ENCODE peak calls at places on chromosomes 5 and 9, in nine cellular contexts. One of them, this sample, is unnamed. For H3K9me3, the result is how much of the 10 kb centered on the place peaks cover.

GRCh38 chr5:150350524-150351344 is 6.8 kb upstream of the TCOF1 start:
- DNase-seq in thyroid gland: peak
- DNase-seq in PC-3: peak
- DNase-seq in DND-41: peak
- DNase-seq in heart right ventricle: peak
- DNase-seq in effector memory CD4-positive, alpha-beta T cell: no peak
- DNase-seq in gastrocnemius medialis: peak
- DNase-seq in uterus: peak
- DNase-seq in psoas muscle: peak
- DNase-seq in this sample: peak

GRCh38 chr5:45171563-45171962 is 362.8 kb downstream of the MRPS30 start:
- DNase-seq in thyroid gland: no peak
- DNase-seq in PC-3: no peak
- DNase-seq in DND-41: no peak
- DNase-seq in heart right ventricle: no peak
- DNase-seq in effector memory CD4-positive, alpha-beta T cell: no peak
- DNase-seq in gastrocnemius medialis: no peak
- DNase-seq in uterus: no peak
- DNase-seq in psoas muscle: no peak
- DNase-seq in this sample: no peak

GRCh38 chr5:94551858-94552257 is 66.5 kb downstream of the KIAA0825 start:
- DNase-seq in thyroid gland: no peak
- DNase-seq in PC-3: no peak
- DNase-seq in DND-41: no peak
- DNase-seq in heart right ventricle: no peak
- DNase-seq in effector memory CD4-positive, alpha-beta T cell: no peak
- DNase-seq in gastrocnemius medialis: no peak
- DNase-seq in uterus: no peak
- DNase-seq in psoas muscle: no peak
- DNase-seq in this sample: no peak

GRCh38 chr5:139134906-139135305 is 63.3 kb downstream of the SIL1 start:
- DNase-seq in thyroid gland: no peak
- DNase-seq in PC-3: no peak
- DNase-seq in DND-41: no peak
- DNase-seq in heart right ventricle: no peak
- DNase-seq in effector memory CD4-positive, alpha-beta T cell: no peak
- DNase-seq in gastrocnemius medialis: no peak
- DNase-seq in uterus: no peak
- DNase-seq in psoas muscle: no peak
- DNase-seq in this sample: no peak

GRCh38 chr9:18368206-18368605 is 105.7 kb upstream of the ADAMTSL1 start:
- DNase-seq in thyroid gland: no peak
- DNase-seq in PC-3: no peak
- DNase-seq in DND-41: no peak
- DNase-seq in heart right ventricle: no peak
- DNase-seq in effector memory CD4-positive, alpha-beta T cell: no peak
- DNase-seq in gastrocnemius medialis: no peak
- DNase-seq in uterus: no peak
- DNase-seq in psoas muscle: no peak
- DNase-seq in this sample: no peak

GRCh38 chr9:75111019-75111622 is 22.8 kb downstream of the OSTF1 start:
- DNase-seq in thyroid gland: no peak
- DNase-seq in PC-3: peak
- DNase-seq in DND-41: no peak
- DNase-seq in heart right ventricle: no peak
- DNase-seq in effector memory CD4-positive, alpha-beta T cell: no peak
- DNase-seq in gastrocnemius medialis: no peak
- DNase-seq in uterus: no peak
- DNase-seq in psoas muscle: no peak
- DNase-seq in this sample: no peak

GRCh38 chr5:154312571-154312970 is 122.0 kb downstream of the GALNT10 start:
- DNase-seq in thyroid gland: no peak
- DNase-seq in PC-3: peak
- DNase-seq in DND-41: no peak
- DNase-seq in heart right ventricle: no peak
- DNase-seq in effector memory CD4-positive, alpha-beta T cell: no peak
- DNase-seq in gastrocnemius medialis: no peak
- DNase-seq in uterus: no peak
- DNase-seq in psoas muscle: no peak
- DNase-seq in this sample: no peak

GRCh38 chr9:136803551-136804508 is 3.9 kb upstream of the RABL6 start:
- DNase-seq in thyroid gland: no peak
- DNase-seq in PC-3: no peak
- DNase-seq in DND-41: no peak
- DNase-seq in heart right ventricle: no peak
- DNase-seq in effector memory CD4-positive, alpha-beta T cell: no peak
- DNase-seq in gastrocnemius medialis: no peak
- DNase-seq in uterus: no peak
- DNase-seq in psoas muscle: no peak
- DNase-seq in this sample: no peak

GRCh38 chr5:158843305-158843704 is 256.4 kb downstream of the EBF1 start:
- DNase-seq in thyroid gland: no peak
- DNase-seq in PC-3: no peak
- DNase-seq in DND-41: no peak
- DNase-seq in heart right ventricle: no peak
- DNase-seq in effector memory CD4-positive, alpha-beta T cell: no peak
- DNase-seq in gastrocnemius medialis: no peak
- DNase-seq in uterus: no peak
- DNase-seq in psoas muscle: no peak
- DNase-seq in this sample: no peak

GRCh38 chr9:105357937-105358336 is 89.9 kb upstream of the FSD1L start:
- DNase-seq in thyroid gland: no peak
- DNase-seq in PC-3: no peak
- DNase-seq in DND-41: no peak
- DNase-seq in heart right ventricle: no peak
- DNase-seq in effector memory CD4-positive, alpha-beta T cell: no peak
- DNase-seq in gastrocnemius medialis: no peak
- DNase-seq in uterus: no peak
- DNase-seq in psoas muscle: no peak
- DNase-seq in this sample: no peak

GRCh38 chr5:103808464-103809106 is 246.0 kb upstream of the NUDT12 start:
- DNase-seq in thyroid gland: peak
- DNase-seq in PC-3: peak
- DNase-seq in DND-41: peak
- DNase-seq in heart right ventricle: no peak
- DNase-seq in effector memory CD4-positive, alpha-beta T cell: no peak
- DNase-seq in gastrocnemius medialis: no peak
- DNase-seq in uterus: no peak
- DNase-seq in psoas muscle: no peak
- DNase-seq in this sample: no peak

GRCh38 chr9:137029058-137029922 is 1.3 kb upstream of the ABCA2 start:
- DNase-seq in thyroid gland: peak
- DNase-seq in PC-3: peak
- DNase-seq in DND-41: peak
- DNase-seq in heart right ventricle: peak
- DNase-seq in effector memory CD4-positive, alpha-beta T cell: peak
- DNase-seq in gastrocnemius medialis: peak
- DNase-seq in uterus: peak
- DNase-seq in psoas muscle: peak
- DNase-seq in this sample: no peak

GRCh38 chr9:125204477-125204876 is 4.1 kb downstream of the RABEPK start:
- DNase-seq in thyroid gland: no peak
- DNase-seq in PC-3: no peak
- DNase-seq in DND-41: no peak
- DNase-seq in heart right ventricle: no peak
- DNase-seq in effector memory CD4-positive, alpha-beta T cell: no peak
- DNase-seq in gastrocnemius medialis: no peak
- DNase-seq in uterus: no peak
- DNase-seq in psoas muscle: no peak
- DNase-seq in this sample: no peak

GRCh38 chr9:130635721-130636647 is 28.4 kb upstream of the PRDM12 start:
- DNase-seq in thyroid gland: no peak
- DNase-seq in PC-3: no peak
- DNase-seq in DND-41: no peak
- DNase-seq in heart right ventricle: no peak
- DNase-seq in effector memory CD4-positive, alpha-beta T cell: no peak
- DNase-seq in gastrocnemius medialis: no peak
- DNase-seq in uterus: no peak
- DNase-seq in psoas muscle: no peak
- DNase-seq in this sample: no peak

GRCh38 chr9:75188756-75189155 is 100.4 kb downstream of the OSTF1 start:
- DNase-seq in thyroid gland: no peak
- DNase-seq in PC-3: no peak
- DNase-seq in DND-41: no peak
- DNase-seq in heart right ventricle: no peak
- DNase-seq in effector memory CD4-positive, alpha-beta T cell: no peak
- DNase-seq in gastrocnemius medialis: no peak
- DNase-seq in uterus: no peak
- DNase-seq in psoas muscle: no peak
- DNase-seq in this sample: no peak

GRCh38 chr5:2752875-2753435 is 1.5 kb upstream of the IRX2 start:
- DNase-seq in thyroid gland: no peak
- DNase-seq in PC-3: no peak
- DNase-seq in DND-41: no peak
- DNase-seq in heart right ventricle: no peak
- DNase-seq in effector memory CD4-positive, alpha-beta T cell: no peak
- DNase-seq in gastrocnemius medialis: no peak
- DNase-seq in uterus: no peak
- DNase-seq in psoas muscle: no peak
- DNase-seq in this sample: no peak

GRCh38 chr9:87771251-87772006 is 45.5 kb downstream of the CTSL start:
- DNase-seq in thyroid gland: no peak
- DNase-seq in PC-3: no peak
- DNase-seq in DND-41: no peak
- DNase-seq in heart right ventricle: peak
- DNase-seq in effector memory CD4-positive, alpha-beta T cell: no peak
- DNase-seq in gastrocnemius medialis: no peak
- DNase-seq in uterus: no peak
- DNase-seq in psoas muscle: no peak
- DNase-seq in this sample: no peak

GRCh38 chr9:136093995-136094881 is 851 bp downstream of the NACC2 start:
- DNase-seq in thyroid gland: peak
- DNase-seq in PC-3: peak
- DNase-seq in DND-41: no peak
- DNase-seq in heart right ventricle: peak
- DNase-seq in effector memory CD4-positive, alpha-beta T cell: peak
- DNase-seq in gastrocnemius medialis: peak
- DNase-seq in uterus: peak
- DNase-seq in psoas muscle: peak
- DNase-seq in this sample: peak

DNA sequence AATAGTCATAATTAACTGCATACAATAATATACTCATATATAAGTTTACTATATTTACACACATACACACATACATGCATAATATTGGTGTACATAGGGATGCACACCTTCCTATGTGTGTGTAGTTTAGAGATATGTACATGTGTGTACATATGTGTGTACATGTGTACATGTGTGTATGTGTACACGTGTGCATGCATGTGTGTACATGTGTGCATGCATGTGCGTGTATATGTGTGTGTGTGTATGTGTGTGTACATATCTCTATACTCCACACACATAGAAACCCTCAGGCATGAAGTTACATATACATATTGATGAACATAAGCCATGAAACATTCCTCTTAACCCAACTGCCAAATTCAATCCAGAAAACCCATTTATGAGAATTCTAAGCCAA is 547.8 kb downstream of the TLR4 start:
- DNase-seq in thyroid gland: no peak
- DNase-seq in PC-3: no peak
- DNase-seq in DND-41: no peak
- DNase-seq in heart right ventricle: no peak
- DNase-seq in effector memory CD4-positive, alpha-beta T cell: no peak
- DNase-seq in gastrocnemius medialis: no peak
- DNase-seq in uterus: no peak
- DNase-seq in psoas muscle: no peak
- DNase-seq in this sample: no peak
- H3K9me3 ChIP-seq in thyroid gland: under half
- H3K9me3 ChIP-seq in PC-3: under half
- H3K9me3 ChIP-seq in DND-41: under half
- H3K9me3 ChIP-seq in heart right ventricle: under half
- H3K9me3 ChIP-seq in effector memory CD4-positive, alpha-beta T cell: under half
- H3K9me3 ChIP-seq in gastrocnemius medialis: under half
- H3K9me3 ChIP-seq in uterus: under half
- H3K9me3 ChIP-seq in psoas muscle: under half
- H3K9me3 ChIP-seq in this sample: under half

DNA sequence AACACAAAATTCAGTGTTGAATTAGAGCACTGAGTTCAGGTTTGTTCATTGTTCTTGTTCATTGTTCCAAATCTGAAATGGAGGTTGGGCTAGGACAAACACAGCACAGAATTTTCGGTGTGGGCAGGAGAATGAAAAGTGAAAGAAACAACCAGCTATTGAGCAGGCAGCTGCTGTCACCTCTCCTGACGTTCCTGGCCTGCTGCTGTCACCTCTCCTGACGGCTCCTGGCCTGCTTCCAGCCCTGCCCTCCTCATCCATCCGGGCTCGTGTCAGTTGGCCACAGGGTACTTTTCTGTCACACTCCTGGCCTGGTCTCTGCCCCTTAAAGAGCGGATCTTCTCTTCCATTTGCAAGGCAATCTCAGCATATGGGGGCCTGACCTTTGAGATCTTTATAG is 45.2 kb upstream of the CKMT2 start:
- DNase-seq in thyroid gland: peak
- DNase-seq in PC-3: no peak
- DNase-seq in DND-41: no peak
- DNase-seq in heart right ventricle: peak
- DNase-seq in effector memory CD4-positive, alpha-beta T cell: no peak
- DNase-seq in gastrocnemius medialis: no peak
- DNase-seq in uterus: no peak
- DNase-seq in psoas muscle: peak
- DNase-seq in this sample: no peak
- H3K4me3 ChIP-seq in thyroid gland: no peak
- H3K4me3 ChIP-seq in PC-3: no peak
- H3K4me3 ChIP-seq in DND-41: no peak
- H3K4me3 ChIP-seq in heart right ventricle: no peak
- H3K4me3 ChIP-seq in effector memory CD4-positive, alpha-beta T cell: no peak
- H3K4me3 ChIP-seq in gastrocnemius medialis: no peak
- H3K4me3 ChIP-seq in uterus: no peak
- H3K4me3 ChIP-seq in psoas muscle: no peak
- H3K4me3 ChIP-seq in this sample: no peak

DNA sequence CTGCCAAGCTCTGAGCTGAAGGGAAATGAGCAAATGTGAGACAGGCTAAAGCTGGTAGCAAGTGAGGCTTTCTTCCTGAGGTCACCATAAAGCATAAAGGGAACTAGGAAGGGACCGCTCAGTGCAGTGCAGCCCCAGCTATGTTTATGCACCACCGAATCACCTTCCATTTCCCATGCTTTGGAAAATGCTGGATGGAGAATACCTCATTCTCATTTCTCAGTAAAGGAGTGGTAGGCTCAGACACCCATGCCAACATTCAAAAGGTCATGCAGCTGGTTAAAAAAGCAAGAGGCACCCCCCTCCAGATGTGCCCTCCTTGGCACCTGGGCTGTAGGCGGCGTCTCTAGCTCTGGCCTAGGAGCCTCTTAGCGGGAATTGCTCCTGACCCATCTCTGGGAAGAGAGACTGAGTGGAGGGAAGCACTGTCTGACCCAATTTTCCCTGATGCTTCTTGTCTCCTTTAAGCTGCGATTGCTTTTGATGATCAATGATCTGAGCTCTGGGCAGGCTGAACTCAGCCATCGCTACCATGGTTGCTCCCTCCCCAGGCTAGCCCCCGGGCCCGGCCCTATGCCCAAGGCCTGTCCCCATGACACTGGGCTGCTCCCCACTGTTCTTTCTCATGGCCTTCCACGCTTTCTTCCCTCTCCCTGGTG is 58.7 kb downstream of the ZNF354C start:
- DNase-seq in thyroid gland: no peak
- DNase-seq in PC-3: no peak
- DNase-seq in DND-41: no peak
- DNase-seq in heart right ventricle: no peak
- DNase-seq in effector memory CD4-positive, alpha-beta T cell: no peak
- DNase-seq in gastrocnemius medialis: no peak
- DNase-seq in uterus: no peak
- DNase-seq in psoas muscle: no peak
- DNase-seq in this sample: no peak
- H3K9me3 ChIP-seq in thyroid gland: under half
- H3K9me3 ChIP-seq in PC-3: under half
- H3K9me3 ChIP-seq in DND-41: under half
- H3K9me3 ChIP-seq in heart right ventricle: under half
- H3K9me3 ChIP-seq in effector memory CD4-positive, alpha-beta T cell: under half
- H3K9me3 ChIP-seq in gastrocnemius medialis: under half
- H3K9me3 ChIP-seq in uterus: under half
- H3K9me3 ChIP-seq in psoas muscle: under half
- H3K9me3 ChIP-seq in this sample: under half

GRCh38 chr5:178588769-178589168 is 1.4 kb downstream of the COL23A1 start:
- DNase-seq in thyroid gland: no peak
- DNase-seq in PC-3: no peak
- DNase-seq in DND-41: no peak
- DNase-seq in heart right ventricle: no peak
- DNase-seq in effector memory CD4-positive, alpha-beta T cell: no peak
- DNase-seq in gastrocnemius medialis: no peak
- DNase-seq in uterus: no peak
- DNase-seq in psoas muscle: no peak
- DNase-seq in this sample: no peak
- H3K4me3 ChIP-seq in thyroid gland: peak
- H3K4me3 ChIP-seq in PC-3: no peak
- H3K4me3 ChIP-seq in DND-41: no peak
- H3K4me3 ChIP-seq in heart right ventricle: no peak
- H3K4me3 ChIP-seq in effector memory CD4-positive, alpha-beta T cell: no peak
- H3K4me3 ChIP-seq in gastrocnemius medialis: no peak
- H3K4me3 ChIP-seq in uterus: no peak
- H3K4me3 ChIP-seq in psoas muscle: no peak
- H3K4me3 ChIP-seq in this sample: no peak